ENCODE peak calls at places on chromosomes 16 and 17, in nine cellular contexts. One of them, this sample, is unnamed.

GRCh38 chr17:1223662-1224061 is 43.9 kb upstream of the ABR start:
- DNase-seq in PC-3: no peak
- DNase-seq in retinal pigment epithelial cell: no peak
- DNase-seq in tibial nerve: no peak
- DNase-seq in neural progenitor cell: no peak
- DNase-seq in ascending aorta: no peak
- DNase-seq in HFFc6: no peak
- DNase-seq in transverse colon: no peak
- DNase-seq in HFF-Myc: no peak
- DNase-seq in this sample: no peak

GRCh38 chr17:32916134-32916533 is 11.8 kb upstream of the TMEM98 start:
- DNase-seq in ascending aorta: no peak
- DNase-seq in neural progenitor cell: no peak
- DNase-seq in tibial nerve: no peak
- DNase-seq in transverse colon: no peak
- DNase-seq in PC-3: no peak
- DNase-seq in HFFc6: no peak
- DNase-seq in retinal pigment epithelial cell: no peak
- DNase-seq in HFF-Myc: no peak
- DNase-seq in this sample: no peak

GRCh38 chr17:4249452-4250029 is 14.2 kb downstream of the ANKFY1 start:
- DNase-seq in ascending aorta: no peak
- DNase-seq in tibial nerve: no peak
- DNase-seq in retinal pigment epithelial cell: no peak
- DNase-seq in PC-3: peak; percentile 43
- DNase-seq in neural progenitor cell: peak; percentile 61
- DNase-seq in HFF-Myc: no peak
- DNase-seq in HFFc6: no peak
- DNase-seq in transverse colon: no peak
- DNase-seq in this sample: no peak

GRCh38 chr17:80443916-80444708 is 29.1 kb downstream of the ENDOV start:
- DNase-seq in PC-3: no peak
- DNase-seq in tibial nerve: no peak
- DNase-seq in transverse colon: no peak
- DNase-seq in neural progenitor cell: peak; percentile 49
- DNase-seq in HFFc6: no peak
- DNase-seq in HFF-Myc: no peak
- DNase-seq in retinal pigment epithelial cell: no peak
- DNase-seq in ascending aorta: no peak
- DNase-seq in this sample: no peak

GRCh38 chr17:80908776-80909175 is 82.9 kb upstream of the CHMP6 start:
- DNase-seq in HFFc6: no peak
- DNase-seq in retinal pigment epithelial cell: no peak
- DNase-seq in neural progenitor cell: no peak
- DNase-seq in HFF-Myc: no peak
- DNase-seq in transverse colon: no peak
- DNase-seq in tibial nerve: no peak
- DNase-seq in ascending aorta: no peak
- DNase-seq in PC-3: no peak
- DNase-seq in this sample: no peak

GRCh38 chr17:29567362-29568330 is 809 bp upstream of the ABHD15 start:
- DNase-seq in HFFc6: peak; percentile 60
- DNase-seq in transverse colon: peak; percentile 80
- DNase-seq in PC-3: peak; percentile 47
- DNase-seq in neural progenitor cell: peak; percentile 84
- DNase-seq in HFF-Myc: no peak
- DNase-seq in ascending aorta: peak; percentile 84
- DNase-seq in tibial nerve: peak; percentile 59
- DNase-seq in retinal pigment epithelial cell: no peak
- DNase-seq in this sample: peak; percentile 86

GRCh38 chr16:88353691-88354090 is 29.1 kb upstream of the ZNF469 start:
- DNase-seq in transverse colon: no peak
- DNase-seq in HFF-Myc: no peak
- DNase-seq in ascending aorta: no peak
- DNase-seq in retinal pigment epithelial cell: no peak
- DNase-seq in tibial nerve: no peak
- DNase-seq in HFFc6: no peak
- DNase-seq in neural progenitor cell: no peak
- DNase-seq in PC-3: no peak
- DNase-seq in this sample: no peak

GRCh38 chr17:78412403-78412802 is 34.0 kb downstream of the PGS1 start:
- DNase-seq in tibial nerve: no peak
- DNase-seq in transverse colon: no peak
- DNase-seq in ascending aorta: no peak
- DNase-seq in HFFc6: no peak
- DNase-seq in neural progenitor cell: peak; percentile 31
- DNase-seq in PC-3: peak; percentile 30
- DNase-seq in HFF-Myc: no peak
- DNase-seq in retinal pigment epithelial cell: no peak
- DNase-seq in this sample: no peak

GRCh38 chr17:71055128-71055527 is 885.8 kb downstream of the KCNJ2 start:
- DNase-seq in tibial nerve: no peak
- DNase-seq in PC-3: peak; percentile 39
- DNase-seq in transverse colon: no peak
- DNase-seq in neural progenitor cell: no peak
- DNase-seq in retinal pigment epithelial cell: no peak
- DNase-seq in HFFc6: no peak
- DNase-seq in ascending aorta: no peak
- DNase-seq in HFF-Myc: no peak
- DNase-seq in this sample: no peak

GRCh38 chr16:63720848-63721247 is 1401.0 kb downstream of the CDH11 start:
- DNase-seq in transverse colon: no peak
- DNase-seq in HFF-Myc: no peak
- DNase-seq in retinal pigment epithelial cell: no peak
- DNase-seq in PC-3: no peak
- DNase-seq in tibial nerve: no peak
- DNase-seq in HFFc6: no peak
- DNase-seq in ascending aorta: no peak
- DNase-seq in neural progenitor cell: no peak
- DNase-seq in this sample: no peak
- TF ChIP-seq CTCF in transverse colon: no peak
- TF ChIP-seq CTCF in HFF-Myc: peak; percentile 16
- TF ChIP-seq CTCF in retinal pigment epithelial cell: no peak
- TF ChIP-seq CTCF in PC-3: no peak
- TF ChIP-seq CTCF in tibial nerve: no peak
- TF ChIP-seq CTCF in HFFc6: no peak
- TF ChIP-seq CTCF in ascending aorta: no peak
- TF ChIP-seq CTCF in neural progenitor cell: peak; percentile 42
- TF ChIP-seq CTCF in this sample: peak; percentile 53

DNA sequence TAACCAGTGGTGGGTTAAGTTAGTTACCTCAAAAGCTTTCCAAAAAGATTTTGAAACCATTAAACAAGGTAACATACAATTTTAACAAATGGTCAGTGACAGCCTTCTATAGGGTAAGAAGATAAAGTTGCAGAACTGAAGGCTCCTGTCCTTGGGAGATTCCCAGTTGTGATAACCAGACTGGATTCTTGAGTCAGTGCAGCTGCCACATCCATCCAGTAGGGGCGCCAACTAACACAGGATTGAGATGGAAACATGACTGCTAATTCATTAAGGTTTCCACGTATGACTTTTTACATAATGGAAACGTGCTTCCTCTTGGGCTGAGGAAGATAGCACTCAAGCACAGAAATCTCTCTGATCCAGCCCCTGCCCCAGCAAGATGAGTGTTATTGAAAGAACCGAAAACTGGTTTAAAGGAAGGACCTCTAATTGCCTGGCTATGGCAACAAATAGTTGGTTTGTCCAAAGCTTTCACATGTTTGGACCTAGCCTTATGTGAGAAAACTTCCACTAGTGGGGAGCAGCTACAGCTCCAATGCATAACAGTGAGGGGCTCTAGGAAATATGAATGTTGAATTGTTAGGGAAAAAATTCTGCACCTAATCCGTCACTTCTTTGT is 269.8 kb upstream of the MYOCD start:
- DNase-seq in HFFc6: peak; percentile 13
- DNase-seq in neural progenitor cell: peak; percentile 49
- DNase-seq in ascending aorta: no peak
- DNase-seq in tibial nerve: no peak
- DNase-seq in retinal pigment epithelial cell: no peak
- DNase-seq in PC-3: peak; percentile 42
- DNase-seq in HFF-Myc: no peak
- DNase-seq in transverse colon: no peak
- DNase-seq in this sample: no peak
- TF ChIP-seq CTCF in HFFc6: peak; percentile 79
- TF ChIP-seq CTCF in neural progenitor cell: peak; percentile 84
- TF ChIP-seq CTCF in ascending aorta: peak; percentile 24
- TF ChIP-seq CTCF in tibial nerve: no peak
- TF ChIP-seq CTCF in retinal pigment epithelial cell: peak; percentile 64
- TF ChIP-seq CTCF in PC-3: peak; percentile 74
- TF ChIP-seq CTCF in HFF-Myc: peak; percentile 87
- TF ChIP-seq CTCF in transverse colon: peak; percentile 43
- TF ChIP-seq CTCF in this sample: peak; percentile 54

GRCh38 chr16:74650966-74651567 is 15.6 kb downstream of the RFWD3 start:
- DNase-seq in tibial nerve: no peak
- DNase-seq in ascending aorta: no peak
- DNase-seq in transverse colon: no peak
- DNase-seq in HFF-Myc: no peak
- DNase-seq in retinal pigment epithelial cell: no peak
- DNase-seq in neural progenitor cell: peak; percentile 9
- DNase-seq in PC-3: peak; percentile 17
- DNase-seq in HFFc6: no peak
- DNase-seq in this sample: no peak
- TF ChIP-seq CTCF in tibial nerve: no peak
- TF ChIP-seq CTCF in ascending aorta: peak; percentile 40
- TF ChIP-seq CTCF in transverse colon: peak; percentile 37
- TF ChIP-seq CTCF in HFF-Myc: peak; percentile 41
- TF ChIP-seq CTCF in retinal pigment epithelial cell: peak; percentile 52
- TF ChIP-seq CTCF in neural progenitor cell: peak; percentile 65
- TF ChIP-seq CTCF in PC-3: peak; percentile 55
- TF ChIP-seq CTCF in HFFc6: peak; percentile 85
- TF ChIP-seq CTCF in this sample: peak; percentile 66

GRCh38 chr16:81174644-81175324 is 63.7 kb upstream of the BCO1 start:
- DNase-seq in ascending aorta: no peak
- DNase-seq in HFFc6: peak; percentile 19
- DNase-seq in HFF-Myc: peak; percentile 27
- DNase-seq in neural progenitor cell: no peak
- DNase-seq in PC-3: peak; percentile 42
- DNase-seq in transverse colon: no peak
- DNase-seq in tibial nerve: no peak
- DNase-seq in retinal pigment epithelial cell: no peak
- DNase-seq in this sample: no peak
- TF ChIP-seq CTCF in ascending aorta: no peak
- TF ChIP-seq CTCF in HFFc6: peak; percentile 21
- TF ChIP-seq CTCF in HFF-Myc: no peak
- TF ChIP-seq CTCF in neural progenitor cell: no peak
- TF ChIP-seq CTCF in PC-3: no peak
- TF ChIP-seq CTCF in transverse colon: no peak
- TF ChIP-seq CTCF in tibial nerve: no peak
- TF ChIP-seq CTCF in retinal pigment epithelial cell: no peak
- TF ChIP-seq CTCF in this sample: no peak

GRCh38 chr16:65094009-65094408 is 27.9 kb downstream of the CDH11 start:
- DNase-seq in HFFc6: no peak
- DNase-seq in tibial nerve: no peak
- DNase-seq in retinal pigment epithelial cell: no peak
- DNase-seq in neural progenitor cell: no peak
- DNase-seq in HFF-Myc: no peak
- DNase-seq in ascending aorta: no peak
- DNase-seq in PC-3: no peak
- DNase-seq in transverse colon: no peak
- DNase-seq in this sample: no peak
- TF ChIP-seq CTCF in HFFc6: no peak
- TF ChIP-seq CTCF in tibial nerve: no peak
- TF ChIP-seq CTCF in retinal pigment epithelial cell: no peak
- TF ChIP-seq CTCF in neural progenitor cell: no peak
- TF ChIP-seq CTCF in HFF-Myc: no peak
- TF ChIP-seq CTCF in ascending aorta: no peak
- TF ChIP-seq CTCF in PC-3: no peak
- TF ChIP-seq CTCF in transverse colon: no peak
- TF ChIP-seq CTCF in this sample: no peak

GRCh38 chr17:18324140-18325049 is 9.3 kb downstream of the SMCR8 start:
- DNase-seq in transverse colon: no peak
- DNase-seq in neural progenitor cell: no peak
- DNase-seq in tibial nerve: no peak
- DNase-seq in ascending aorta: no peak
- DNase-seq in retinal pigment epithelial cell: no peak
- DNase-seq in PC-3: no peak
- DNase-seq in HFF-Myc: no peak
- DNase-seq in HFFc6: no peak
- DNase-seq in this sample: no peak

GRCh38 chr17:18323507-18324139 is 8.5 kb downstream of the SMCR8 start:
- DNase-seq in retinal pigment epithelial cell: no peak
- DNase-seq in HFFc6: no peak
- DNase-seq in transverse colon: no peak
- DNase-seq in neural progenitor cell: no peak
- DNase-seq in tibial nerve: no peak
- DNase-seq in PC-3: no peak
- DNase-seq in HFF-Myc: no peak
- DNase-seq in ascending aorta: no peak
- DNase-seq in this sample: no peak

GRCh38 chr17:18321309-18321708 is 6.2 kb downstream of the SMCR8 start:
- DNase-seq in tibial nerve: no peak
- DNase-seq in PC-3: peak; percentile 36
- DNase-seq in retinal pigment epithelial cell: no peak
- DNase-seq in ascending aorta: no peak
- DNase-seq in neural progenitor cell: peak; percentile 51
- DNase-seq in transverse colon: no peak
- DNase-seq in HFF-Myc: no peak
- DNase-seq in HFFc6: no peak
- DNase-seq in this sample: no peak

GRCh38 chr17:18322522-18322921 is 7.4 kb downstream of the SMCR8 start:
- DNase-seq in HFFc6: no peak
- DNase-seq in neural progenitor cell: no peak
- DNase-seq in retinal pigment epithelial cell: no peak
- DNase-seq in HFF-Myc: no peak
- DNase-seq in PC-3: no peak
- DNase-seq in transverse colon: no peak
- DNase-seq in ascending aorta: no peak
- DNase-seq in tibial nerve: no peak
- DNase-seq in this sample: no peak

DNA sequence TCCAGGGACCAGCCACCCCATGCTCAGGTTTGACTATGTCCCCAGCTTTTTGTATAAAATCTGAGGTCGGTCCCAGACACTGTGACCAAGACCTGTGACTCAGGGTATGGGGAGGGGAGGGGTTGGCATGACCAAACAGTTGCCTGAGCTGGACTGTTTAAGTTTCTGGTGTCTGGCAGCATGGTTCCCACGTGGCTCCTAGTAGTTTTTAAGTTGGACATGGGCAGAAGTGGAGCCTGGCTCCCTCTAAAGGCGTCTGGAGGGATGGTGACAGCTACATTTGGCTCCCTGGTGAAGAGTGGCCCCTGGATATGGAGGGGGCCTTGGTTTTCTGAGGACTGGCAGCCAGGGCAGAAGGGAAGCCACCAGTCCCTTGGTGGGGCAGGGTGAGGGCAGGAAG is 7.9 kb downstream of the SMCR8 start:
- DNase-seq in PC-3: peak; percentile 49
- DNase-seq in ascending aorta: no peak
- DNase-seq in tibial nerve: no peak
- DNase-seq in neural progenitor cell: no peak
- DNase-seq in HFFc6: peak; percentile 28
- DNase-seq in transverse colon: no peak
- DNase-seq in HFF-Myc: no peak
- DNase-seq in retinal pigment epithelial cell: no peak
- DNase-seq in this sample: no peak
- TF ChIP-seq CTCF in PC-3: peak; percentile 59
- TF ChIP-seq CTCF in ascending aorta: no peak
- TF ChIP-seq CTCF in tibial nerve: no peak
- TF ChIP-seq CTCF in neural progenitor cell: no peak
- TF ChIP-seq CTCF in HFFc6: peak; percentile 42
- TF ChIP-seq CTCF in transverse colon: no peak
- TF ChIP-seq CTCF in HFF-Myc: peak; percentile 6
- TF ChIP-seq CTCF in retinal pigment epithelial cell: no peak
- TF ChIP-seq CTCF in this sample: no peak